ENCODE peak calls at places on chromosomes 11 and 22, in ten cellular contexts. S, R, O, T, F, B, K, U, H and P are unnamed samples.

GRCh38 chr22:47296405-47297260 is 534.2 kb downstream of the TBC1D22A start:
- DNase-seq in B (no peak), F (no peak), H (no peak), T (no peak), U (peak), R (no peak), K (no peak), O (no peak), S (no peak), P (no peak)

GRCh38 chr11:36455658-36456111 is 54.4 kb downstream of the TRAF6 start:
- DNase-seq in T (peak), R (no peak), F (peak), K (peak), O (peak), B (peak), U (no peak), H (peak), S (peak), P (no peak)

GRCh38 chr11:118631510-118631909 is 24.1 kb downstream of the PHLDB1 start:
- DNase-seq in K (no peak), O (no peak), H (no peak), F (no peak), R (no peak), T (no peak), U (no peak), B (no peak), S (no peak), P (no peak)

GRCh38 chr22:36008565-36008964 is 20.1 kb downstream of the RBFOX2 start:
- DNase-seq in S (no peak), F (no peak), T (no peak), O (no peak), K (no peak), R (no peak), B (no peak), H (no peak), U (no peak), P (no peak)

GRCh38 chr22:48576333-48577013 is 1251.2 kb downstream of the BRD1 start:
- DNase-seq in H (no peak), B (no peak), U (no peak), S (no peak), R (no peak), T (no peak), F (no peak), O (no peak), K (peak), P (no peak)

GRCh38 chr11:103499710-103500340 is 390.6 kb downstream of the DYNC2H1 start:
- DNase-seq in K (no peak), U (no peak), S (no peak), O (peak), F (no peak), R (no peak), T (no peak), H (peak), B (no peak), P (no peak)

GRCh38 chr11:44979536-44980399 is 29.1 kb upstream of the TP53I11 start:
- DNase-seq in U (no peak), B (peak), S (no peak), O (no peak), H (peak), K (no peak), R (no peak), T (peak), F (peak), P (no peak)

GRCh38 chr22:17366830-17367229 is 2.4 kb upstream of the CECR2 start:
- DNase-seq in S (no peak), H (no peak), B (peak), F (no peak), T (peak), U (peak), O (no peak), K (no peak), R (peak), P (no peak)

GRCh38 chr22:32050678-32051515 is 7.8 kb downstream of the SLC5A1 start:
- DNase-seq in U (peak), R (no peak), F (peak), K (peak), B (peak), O (peak), S (no peak), T (peak), H (peak), P (no peak)

GRCh38 chr22:19143967-19144400 is 467 bp downstream of the ESS2 start:
- DNase-seq in S (no peak), T (peak), U (no peak), F (no peak), H (peak), K (peak), B (no peak), O (no peak), R (peak), P (no peak)

GRCh38 chr11:26188559-26188958 is 143.4 kb upstream of the ANO3 start:
- DNase-seq in F (no peak), B (no peak), H (peak), S (no peak), R (no peak), O (no peak), K (peak), T (no peak), U (no peak), P (no peak)

GRCh38 chr11:83115992-83116641 is 40.8 kb upstream of the PCF11 start:
- DNase-seq in U (no peak), F (no peak), O (no peak), T (no peak), K (no peak), B (no peak), S (no peak), H (no peak), R (no peak), P (no peak)

GRCh38 chr11:108757630-108758029 is 92.8 kb downstream of the DDX10 start:
- DNase-seq in K (no peak), T (no peak), R (no peak), U (no peak), S (no peak), H (no peak), B (no peak), O (no peak), F (no peak), P (no peak)

GRCh38 chr22:49570032-49570848 is 257.4 kb downstream of the BRD1 start:
- DNase-seq in H (no peak), K (no peak), R (no peak), F (peak), U (no peak), B (no peak), O (no peak), T (no peak), S (peak), P (no peak)

GRCh38 chr11:9861860-9862725 is 198.2 kb downstream of the SWAP70 start:
- DNase-seq in T (peak), H (peak), O (peak), K (peak), R (peak), U (peak), S (no peak), B (peak), F (peak), P (no peak)

GRCh38 chr22:22245935-22246525 is 1.4 kb downstream of the VPREB1 start:
- DNase-seq in F (no peak), R (no peak), B (no peak), H (no peak), T (no peak), K (no peak), S (peak), O (no peak), U (no peak), P (no peak)

GRCh38 chr22:37657590-37658132 is 862 bp upstream of the PDXP start:
- DNase-seq in B (no peak), F (no peak), S (no peak), R (no peak), K (peak), U (no peak), T (peak), O (no peak), H (peak), P (no peak)

GRCh38 chr11:73218106-73218829 is at the start of gene P2RY2:
- DNase-seq in H (peak), F (peak), U (peak), O (no peak), K (peak), S (peak), B (peak), R (no peak), T (peak), P (peak)

GRCh38 chr22:36457688-36458450 is 23.6 kb downstream of the TXN2 start:
- DNase-seq in O (no peak), F (no peak), K (peak), U (no peak), H (no peak), T (peak), S (peak), B (no peak), R (no peak), P (no peak)

GRCh38 chr11:74397531-74398243 is 546 bp downstream of the PGM2L1 start:
- DNase-seq in U (peak), S (no peak), B (peak), O (peak), K (no peak), T (no peak), R (peak), F (peak), H (peak), P (peak)

GRCh38 chr11:116984186-116984585 is 114.0 kb downstream of the SIK3 start:
- DNase-seq in R (no peak), U (no peak), K (no peak), H (no peak), B (no peak), T (no peak), O (peak), F (no peak), S (no peak), P (no peak)

GRCh38 chr22:37686002-37686982 is at the start of gene NOL12:
- DNase-seq in R (peak), T (peak), B (peak), O (peak), S (peak), U (peak), H (peak), K (peak), F (peak), P (peak)

GRCh38 chr22:38314140-38314991 is 2.9 kb downstream of the CSNK1E start:
- DNase-seq in R (peak), U (no peak), S (peak), B (no peak), T (no peak), O (no peak), F (no peak), H (peak), K (peak), P (no peak)

GRCh38 chr11:64868904-64869570 is 9.4 kb downstream of the EHD1 start:
- DNase-seq in R (peak), K (peak), O (peak), F (no peak), T (no peak), B (peak), H (peak), U (no peak), S (peak), P (no peak)

GRCh38 chr11:68962527-68963250 is 18.1 kb downstream of the MRGPRD start:
- DNase-seq in R (no peak), T (no peak), S (peak), U (peak), H (no peak), F (no peak), B (peak), O (no peak), K (peak), P (no peak)

GRCh38 chr22:19382240-19382639 is 49.3 kb downstream of the HIRA start:
- DNase-seq in T (no peak), F (no peak), B (no peak), R (no peak), H (no peak), S (no peak), U (no peak), K (no peak), O (no peak), P (no peak)

GRCh38 chr22:20126284-20127029 is 5.1 kb upstream of the ZDHHC8 start:
- DNase-seq in R (no peak), K (no peak), B (no peak), H (no peak), S (no peak), F (no peak), U (no peak), T (peak), O (no peak), P (no peak)

GRCh38 chr22:38866399-38867123 is 5.5 kb downstream of the CBX6 start:
- DNase-seq in F (no peak), U (no peak), T (no peak), B (no peak), R (no peak), S (peak), H (no peak), K (no peak), O (no peak), P (no peak)

GRCh38 chr22:42387631-42388030 is 44.6 kb downstream of the NFAM1 start:
- DNase-seq in K (no peak), U (no peak), B (no peak), T (no peak), F (no peak), H (no peak), O (no peak), S (no peak), R (no peak), P (no peak)

GRCh38 chr11:43718373-43718772 is 37.8 kb downstream of the HSD17B12 start:
- DNase-seq in U (no peak), T (no peak), R (no peak), K (no peak), O (no peak), S (no peak), H (no peak), B (no peak), F (no peak), P (no peak)

GRCh38 chr11:119363081-119363861 is 16.8 kb upstream of the MFRP start:
- DNase-seq in R (no peak), H (no peak), K (no peak), S (peak), U (no peak), B (no peak), T (peak), O (no peak), F (peak), P (no peak)

GRCh38 chr11:18775492-18776292 is 15.9 kb downstream of the PTPN5 start:
- DNase-seq in B (peak), U (peak), F (peak), O (peak), S (no peak), H (peak), R (peak), T (peak), K (peak), P (no peak)

GRCh38 chr22:19871023-19871844 is 16.6 kb upstream of the GNB1L start:
- DNase-seq in F (peak), B (no peak), R (no peak), K (no peak), T (no peak), U (no peak), O (no peak), H (no peak), S (peak), P (no peak)

GRCh38 chr11:66495401-66495844 is 15.0 kb upstream of the BBS1 start:
- DNase-seq in B (no peak), T (no peak), O (no peak), R (no peak), F (no peak), S (no peak), H (no peak), U (no peak), K (no peak), P (no peak)
- TF ChIP-seq CTCF in B (no peak), T (no peak), O (peak), R (peak), F (no peak), S (no peak), H (no peak), U (no peak), K (peak), P (no peak)

GRCh38 chr11:115501895-115502589 is 2.2 kb downstream of the CADM1 start:
- DNase-seq in O (no peak), R (peak), T (no peak), S (no peak), H (no peak), B (no peak), K (no peak), F (no peak), U (peak), P (no peak)

GRCh38 chr11:115503886-115504278 is 333 bp downstream of the CADM1 start:
- DNase-seq in K (no peak), S (no peak), U (no peak), O (no peak), F (no peak), H (no peak), T (no peak), R (no peak), B (no peak), P (no peak)

GRCh38 chr11:115502636-115503082 is 1.6 kb downstream of the CADM1 start:
- DNase-seq in F (peak), B (no peak), S (no peak), R (no peak), U (no peak), T (no peak), O (no peak), K (no peak), H (no peak), P (no peak)

GRCh38 chr11:115504279-115505158 is at the start of gene CADM1:
- DNase-seq in U (peak), T (peak), S (peak), O (peak), F (peak), H (peak), B (peak), R (peak), K (peak), P (no peak)

DNA sequence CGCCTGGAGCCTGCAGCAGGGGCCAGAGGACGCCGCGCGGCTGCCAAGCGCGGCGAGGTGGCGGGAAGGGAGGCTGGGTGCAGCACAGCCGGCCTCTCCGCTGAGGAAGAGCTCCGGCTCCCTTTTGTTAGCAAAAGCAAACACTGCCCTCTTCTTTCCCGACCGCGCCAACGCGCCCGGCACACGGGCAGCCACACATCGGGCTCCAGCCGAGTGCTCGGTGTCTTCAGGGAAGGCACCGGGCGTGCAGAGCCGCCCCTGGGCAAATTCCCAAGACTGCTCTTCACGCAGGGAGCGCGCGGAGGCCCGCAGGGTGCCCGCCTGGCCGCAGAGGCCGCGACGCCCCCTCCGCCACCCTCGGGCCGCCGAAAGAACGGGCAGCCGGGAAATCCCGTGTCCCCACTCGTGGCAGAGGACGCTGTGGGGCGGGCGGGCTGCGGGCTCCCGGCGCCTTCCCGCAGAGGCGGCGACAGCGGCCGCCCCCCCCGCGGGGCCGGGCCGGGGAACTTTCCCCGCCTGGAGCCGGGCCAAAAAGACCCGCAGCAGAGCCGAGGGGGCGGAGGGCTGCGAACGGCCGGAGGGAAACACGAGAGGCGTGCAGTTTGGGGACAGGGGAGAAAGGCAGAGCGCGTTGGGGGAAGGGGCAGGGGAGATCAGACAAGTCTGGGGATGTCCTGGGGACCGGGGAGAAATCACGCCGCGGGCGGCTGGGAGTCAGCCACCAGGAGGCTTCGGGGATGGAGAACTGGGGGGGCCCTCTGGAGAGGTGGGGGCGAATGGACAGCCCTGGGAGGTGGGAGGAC is 931 bp downstream of the CADM1 start:
- DNase-seq in H (peak), T (peak), B (peak), S (peak), K (peak), U (peak), R (peak), F (peak), O (no peak), P (no peak)
- TF ChIP-seq CTCF in H (peak), T (peak), B (peak), S (no peak), K (peak), U (no peak), R (peak), F (peak), O (peak), P (no peak)

GRCh38 chr11:101867951-101868350 is 46.9 kb upstream of the CEP126 start:
- DNase-seq in U (no peak), T (no peak), K (no peak), O (peak), B (peak), F (no peak), S (no peak), R (no peak), H (no peak), P (no peak)

GRCh38 chr11:101866619-101867491 is 48.0 kb upstream of the CEP126 start:
- DNase-seq in R (no peak), K (peak), H (peak), T (no peak), O (peak), B (peak), S (no peak), F (no peak), U (no peak), P (no peak)

DNA sequence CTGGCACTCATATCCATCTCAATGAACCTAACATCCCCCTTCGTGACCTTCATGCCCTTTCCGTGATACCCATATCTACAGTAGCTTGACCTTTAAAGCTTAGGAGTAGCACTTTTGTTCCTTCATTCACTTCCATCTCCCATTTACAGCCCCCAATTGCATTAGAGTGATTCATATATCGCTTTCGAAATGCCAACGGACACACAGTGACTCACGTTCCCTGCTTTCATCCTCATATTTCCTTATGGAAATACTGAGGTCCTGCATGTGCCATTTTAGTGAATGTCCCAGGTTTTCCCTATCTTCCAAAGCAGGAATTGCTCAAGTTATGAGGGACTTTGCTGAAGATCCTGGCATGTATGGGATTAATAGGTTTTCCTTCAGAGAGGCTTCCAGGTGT is 44.3 kb upstream of the CEP126 start:
- DNase-seq in R (no peak), U (no peak), B (peak), O (peak), T (no peak), K (peak), H (peak), S (no peak), F (no peak), P (no peak)
- TF ChIP-seq CTCF in R (no peak), U (no peak), B (no peak), O (peak), T (no peak), K (peak), H (no peak), S (no peak), F (no peak), P (no peak)

DNA sequence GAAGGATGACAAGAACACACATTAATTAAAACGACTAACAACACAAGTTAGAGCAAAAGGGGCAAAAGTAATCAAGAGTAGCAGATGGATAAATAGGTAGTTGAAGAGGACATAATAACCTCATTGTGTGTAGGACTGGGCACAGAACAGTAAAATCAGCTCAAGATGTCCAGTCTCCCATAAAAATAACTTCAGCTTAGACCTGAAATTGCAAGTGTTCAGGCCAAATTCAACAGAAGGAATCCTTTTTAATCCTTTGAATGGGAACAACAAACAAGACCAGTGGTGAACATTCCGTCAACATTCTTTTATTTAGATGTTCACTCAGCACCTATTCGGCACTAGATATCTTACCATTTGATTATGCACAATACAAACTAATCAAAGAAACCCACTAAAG is 4.4 kb downstream of the MTMR2 start:
- DNase-seq in U (no peak), S (no peak), F (no peak), O (no peak), T (no peak), B (no peak), R (no peak), H (no peak), K (no peak), P (no peak)
- TF ChIP-seq CTCF in U (no peak), S (no peak), F (no peak), O (no peak), T (no peak), B (no peak), R (no peak), H (no peak), K (no peak), P (no peak)

DNA sequence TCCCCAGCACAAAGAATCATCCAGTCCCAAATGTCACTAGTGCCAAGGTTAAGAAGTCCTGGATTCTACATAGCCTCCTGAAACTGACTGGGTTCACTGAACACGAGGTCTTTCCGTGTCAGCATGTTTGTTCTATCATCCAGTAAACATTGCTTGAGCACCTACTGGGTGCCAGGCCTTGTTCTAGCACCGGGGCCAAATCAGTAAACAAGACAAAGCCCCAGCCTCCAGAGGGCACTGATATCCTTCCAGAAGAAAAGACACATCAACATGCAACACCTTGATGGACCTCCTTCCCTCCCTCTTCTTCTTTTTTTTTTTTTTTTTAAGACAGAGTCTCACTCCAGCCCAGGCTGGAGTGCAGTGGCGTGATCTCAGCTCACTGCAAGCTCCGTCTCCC is 26.9 kb downstream of the TPST2 start:
- DNase-seq in U (no peak), H (no peak), T (no peak), K (no peak), O (no peak), S (no peak), F (no peak), B (peak), R (peak), P (no peak)
- TF ChIP-seq CTCF in U (peak), H (no peak), T (no peak), K (peak), O (no peak), S (no peak), F (no peak), B (no peak), R (peak), P (no peak)